ENCODE peak calls at places on chromosome 5, in eight cellular contexts. One of them, this sample, is unnamed.
A peak's percentile ranks its signal among the peaks of the same experiment; 100 is the strongest.

GRCh38 chr5:123813937-123814624 is 302.1 kb downstream of the CSNK1G3 start:
- DNase-seq in stomach: no peak
- DNase-seq in testis: no peak
- DNase-seq in fibroblast of pulmonary artery: peak; percentile 31
- DNase-seq in cardiac muscle cell: peak; percentile 64
- DNase-seq in uterus: no peak
- DNase-seq in HFF-Myc: peak; percentile 43
- DNase-seq in astrocyte: peak; percentile 66
- DNase-seq in this sample: no peak

GRCh38 chr5:142689081-142689480 is 3.2 kb upstream of the FGF1 start:
- DNase-seq in uterus: no peak
- DNase-seq in testis: no peak
- DNase-seq in cardiac muscle cell: no peak
- DNase-seq in fibroblast of pulmonary artery: no peak
- DNase-seq in astrocyte: no peak
- DNase-seq in HFF-Myc: no peak
- DNase-seq in stomach: no peak
- DNase-seq in this sample: no peak

GRCh38 chr5:132839426-132840301 is 9.2 kb upstream of the SHROOM1 start:
- DNase-seq in fibroblast of pulmonary artery: peak; percentile 86
- DNase-seq in cardiac muscle cell: no peak
- DNase-seq in HFF-Myc: no peak
- DNase-seq in testis: no peak
- DNase-seq in stomach: no peak
- DNase-seq in astrocyte: peak; percentile 82
- DNase-seq in uterus: no peak
- DNase-seq in this sample: peak; percentile 82

GRCh38 chr5:59660737-59661136 is 232.8 kb downstream of the PDE4D start:
- DNase-seq in fibroblast of pulmonary artery: peak; percentile 60
- DNase-seq in stomach: no peak
- DNase-seq in testis: no peak
- DNase-seq in HFF-Myc: no peak
- DNase-seq in uterus: no peak
- DNase-seq in cardiac muscle cell: peak; percentile 22
- DNase-seq in astrocyte: no peak
- DNase-seq in this sample: peak; percentile 14

GRCh38 chr5:140633081-140633471 is at the start of gene CD14:
- DNase-seq in testis: peak; percentile 60
- DNase-seq in uterus: no peak
- DNase-seq in cardiac muscle cell: no peak
- DNase-seq in astrocyte: no peak
- DNase-seq in HFF-Myc: no peak
- DNase-seq in stomach: peak; percentile 32
- DNase-seq in fibroblast of pulmonary artery: peak; percentile 40
- DNase-seq in this sample: peak; percentile 38

GRCh38 chr5:171314728-171315385 is 5.8 kb downstream of the TLX3 start:
- DNase-seq in testis: peak; percentile 50
- DNase-seq in HFF-Myc: no peak
- DNase-seq in cardiac muscle cell: no peak
- DNase-seq in stomach: no peak
- DNase-seq in uterus: no peak
- DNase-seq in fibroblast of pulmonary artery: no peak
- DNase-seq in astrocyte: no peak
- DNase-seq in this sample: no peak

GRCh38 chr5:172878585-172879433 is 44.8 kb downstream of the ERGIC1 start:
- DNase-seq in uterus: no peak
- DNase-seq in fibroblast of pulmonary artery: no peak
- DNase-seq in testis: no peak
- DNase-seq in astrocyte: peak; percentile 86
- DNase-seq in cardiac muscle cell: no peak
- DNase-seq in stomach: no peak
- DNase-seq in HFF-Myc: no peak
- DNase-seq in this sample: peak; percentile 63

GRCh38 chr5:112555691-112556090 is 136.6 kb upstream of the EPB41L4A start:
- DNase-seq in fibroblast of pulmonary artery: peak; percentile 14
- DNase-seq in uterus: no peak
- DNase-seq in testis: no peak
- DNase-seq in stomach: no peak
- DNase-seq in HFF-Myc: peak; percentile 52
- DNase-seq in cardiac muscle cell: no peak
- DNase-seq in astrocyte: peak; percentile 65
- DNase-seq in this sample: peak; percentile 20

GRCh38 chr5:61132559-61132958 is 29.7 kb downstream of the SMIM15 start:
- DNase-seq in HFF-Myc: no peak
- DNase-seq in cardiac muscle cell: no peak
- DNase-seq in uterus: no peak
- DNase-seq in astrocyte: peak; percentile 28
- DNase-seq in fibroblast of pulmonary artery: peak; percentile 13
- DNase-seq in testis: no peak
- DNase-seq in stomach: no peak
- DNase-seq in this sample: peak; percentile 60

GRCh38 chr5:140563554-140563953 is 844 bp downstream of the APBB3 start:
- DNase-seq in astrocyte: no peak
- DNase-seq in cardiac muscle cell: no peak
- DNase-seq in fibroblast of pulmonary artery: no peak
- DNase-seq in HFF-Myc: no peak
- DNase-seq in stomach: no peak
- DNase-seq in testis: no peak
- DNase-seq in uterus: no peak
- DNase-seq in this sample: no peak

GRCh38 chr5:171413153-171413910 is 6.1 kb upstream of the FGF18 start:
- DNase-seq in testis: no peak
- DNase-seq in fibroblast of pulmonary artery: no peak
- DNase-seq in stomach: no peak
- DNase-seq in uterus: no peak
- DNase-seq in HFF-Myc: no peak
- DNase-seq in cardiac muscle cell: no peak
- DNase-seq in astrocyte: no peak
- DNase-seq in this sample: no peak

GRCh38 chr5:65801332-65801731 is 79.3 kb downstream of the NLN start:
- DNase-seq in testis: no peak
- DNase-seq in HFF-Myc: no peak
- DNase-seq in fibroblast of pulmonary artery: peak; percentile 77
- DNase-seq in cardiac muscle cell: no peak
- DNase-seq in uterus: no peak
- DNase-seq in stomach: no peak
- DNase-seq in astrocyte: peak; percentile 83
- DNase-seq in this sample: peak; percentile 76

GRCh38 chr5:10539685-10539998 is 24.2 kb upstream of the ANKRD33B start:
- DNase-seq in fibroblast of pulmonary artery: peak; percentile 27
- DNase-seq in testis: no peak
- DNase-seq in uterus: no peak
- DNase-seq in HFF-Myc: no peak
- DNase-seq in stomach: no peak
- DNase-seq in astrocyte: peak; percentile 36
- DNase-seq in cardiac muscle cell: no peak
- DNase-seq in this sample: peak; percentile 48

GRCh38 chr5:111997308-111998159 is 240.5 kb upstream of the NREP start:
- DNase-seq in cardiac muscle cell: no peak
- DNase-seq in astrocyte: peak; percentile 100
- DNase-seq in testis: no peak
- DNase-seq in uterus: peak; percentile 16
- DNase-seq in fibroblast of pulmonary artery: peak; percentile 97
- DNase-seq in stomach: no peak
- DNase-seq in HFF-Myc: peak; percentile 98
- DNase-seq in this sample: peak; percentile 100

GRCh38 chr5:126503602-126504104 is 80.4 kb downstream of the GRAMD2B start:
- DNase-seq in stomach: no peak
- DNase-seq in fibroblast of pulmonary artery: peak; percentile 82
- DNase-seq in testis: peak; percentile 64
- DNase-seq in astrocyte: peak; percentile 38
- DNase-seq in HFF-Myc: no peak
- DNase-seq in uterus: peak; percentile 46
- DNase-seq in cardiac muscle cell: no peak
- DNase-seq in this sample: peak; percentile 57

GRCh38 chr5:17114715-17115599 is 102.5 kb upstream of the BASP1 start:
- DNase-seq in HFF-Myc: no peak
- DNase-seq in uterus: no peak
- DNase-seq in testis: no peak
- DNase-seq in stomach: no peak
- DNase-seq in astrocyte: no peak
- DNase-seq in fibroblast of pulmonary artery: no peak
- DNase-seq in cardiac muscle cell: no peak
- DNase-seq in this sample: no peak

GRCh38 chr5:71631070-71631469 is 43.9 kb downstream of the MCCC2 start:
- DNase-seq in stomach: no peak
- DNase-seq in uterus: no peak
- DNase-seq in testis: no peak
- DNase-seq in fibroblast of pulmonary artery: no peak
- DNase-seq in HFF-Myc: no peak
- DNase-seq in cardiac muscle cell: peak; percentile 59
- DNase-seq in astrocyte: no peak
- DNase-seq in this sample: no peak

GRCh38 chr5:3593771-3594513 is 1.7 kb upstream of the IRX1 start:
- DNase-seq in astrocyte: peak; percentile 38
- DNase-seq in stomach: no peak
- DNase-seq in HFF-Myc: no peak
- DNase-seq in uterus: no peak
- DNase-seq in fibroblast of pulmonary artery: no peak
- DNase-seq in testis: no peak
- DNase-seq in cardiac muscle cell: no peak
- DNase-seq in this sample: no peak

GRCh38 chr5:3597002-3597726 is 1.5 kb downstream of the IRX1 start:
- DNase-seq in HFF-Myc: no peak
- DNase-seq in uterus: no peak
- DNase-seq in stomach: no peak
- DNase-seq in astrocyte: peak; percentile 26
- DNase-seq in cardiac muscle cell: peak; percentile 38
- DNase-seq in testis: no peak
- DNase-seq in fibroblast of pulmonary artery: no peak
- DNase-seq in this sample: peak; percentile 6

GRCh38 chr5:3596261-3596825 is 711 bp downstream of the IRX1 start:
- DNase-seq in astrocyte: peak; percentile 40
- DNase-seq in stomach: no peak
- DNase-seq in cardiac muscle cell: peak; percentile 46
- DNase-seq in testis: no peak
- DNase-seq in uterus: no peak
- DNase-seq in HFF-Myc: no peak
- DNase-seq in fibroblast of pulmonary artery: no peak
- DNase-seq in this sample: peak; percentile 18

GRCh38 chr5:3594514-3595101 is 1.0 kb upstream of the IRX1 start:
- DNase-seq in HFF-Myc: no peak
- DNase-seq in uterus: no peak
- DNase-seq in testis: no peak
- DNase-seq in stomach: no peak
- DNase-seq in astrocyte: peak; percentile 49
- DNase-seq in cardiac muscle cell: peak; percentile 74
- DNase-seq in fibroblast of pulmonary artery: no peak
- DNase-seq in this sample: peak; percentile 18

GRCh38 chr5:3595102-3595961 is at the start of gene IRX1:
- DNase-seq in HFF-Myc: no peak
- DNase-seq in uterus: no peak
- DNase-seq in fibroblast of pulmonary artery: no peak
- DNase-seq in stomach: no peak
- DNase-seq in testis: no peak
- DNase-seq in astrocyte: peak; percentile 47
- DNase-seq in cardiac muscle cell: peak; percentile 87
- DNase-seq in this sample: peak; percentile 26
- H3K4me3 ChIP-seq in HFF-Myc: peak within 1 kb of the TSS; percentile 23
- H3K4me3 ChIP-seq in uterus: no peak within 1 kb of the TSS
- H3K4me3 ChIP-seq in fibroblast of pulmonary artery: no peak within 1 kb of the TSS
- H3K4me3 ChIP-seq in stomach: peak within 1 kb of the TSS; percentile 9
- H3K4me3 ChIP-seq in testis: peak within 1 kb of the TSS; percentile 6
- H3K4me3 ChIP-seq in astrocyte: peak within 1 kb of the TSS; percentile 73
- H3K4me3 ChIP-seq in cardiac muscle cell: peak within 1 kb of the TSS; percentile 65
- H3K4me3 ChIP-seq in this sample: peak within 1 kb of the TSS; percentile 63

GRCh38 chr5:85049020-85049419 is 664.3 kb upstream of the EDIL3 start:
- DNase-seq in uterus: no peak
- DNase-seq in fibroblast of pulmonary artery: peak; percentile 51
- DNase-seq in testis: peak; percentile 16
- DNase-seq in astrocyte: peak; percentile 70
- DNase-seq in HFF-Myc: no peak
- DNase-seq in cardiac muscle cell: peak; percentile 55
- DNase-seq in stomach: no peak
- DNase-seq in this sample: peak; percentile 54
- TF ChIP-seq CTCF in uterus: no peak
- TF ChIP-seq CTCF in fibroblast of pulmonary artery: peak; percentile 23
- TF ChIP-seq CTCF in testis: no peak
- TF ChIP-seq CTCF in astrocyte: peak; percentile 40
- TF ChIP-seq CTCF in HFF-Myc: no peak
- TF ChIP-seq CTCF in cardiac muscle cell: peak; percentile 52
- TF ChIP-seq CTCF in stomach: no peak
- TF ChIP-seq CTCF in this sample: peak; percentile 41

GRCh38 chr5:95961617-95962474 is at the start of gene ELL2:
- DNase-seq in fibroblast of pulmonary artery: peak; percentile 99
- DNase-seq in cardiac muscle cell: peak; percentile 98
- DNase-seq in astrocyte: peak; percentile 98
- DNase-seq in HFF-Myc: peak; percentile 83
- DNase-seq in testis: peak; percentile 99
- DNase-seq in stomach: peak; percentile 100
- DNase-seq in uterus: peak; percentile 94
- DNase-seq in this sample: peak; percentile 95

GRCh38 chr5:95962475-95962773 is 773 bp upstream of the ELL2 start:
- DNase-seq in cardiac muscle cell: no peak
- DNase-seq in HFF-Myc: no peak
- DNase-seq in testis: no peak
- DNase-seq in uterus: no peak
- DNase-seq in stomach: no peak
- DNase-seq in fibroblast of pulmonary artery: no peak
- DNase-seq in astrocyte: no peak
- DNase-seq in this sample: no peak

GRCh38 chr5:95960802-95961616 is 642 bp downstream of the ELL2 start:
- DNase-seq in astrocyte: peak; percentile 58
- DNase-seq in uterus: peak; percentile 66
- DNase-seq in cardiac muscle cell: peak; percentile 88
- DNase-seq in HFF-Myc: no peak
- DNase-seq in testis: peak; percentile 55
- DNase-seq in fibroblast of pulmonary artery: peak; percentile 84
- DNase-seq in stomach: peak; percentile 84
- DNase-seq in this sample: peak; percentile 78

GRCh38 chr5:95963650-95964410 is 2.2 kb upstream of the ELL2 start:
- DNase-seq in fibroblast of pulmonary artery: peak; percentile 46
- DNase-seq in stomach: no peak
- DNase-seq in HFF-Myc: no peak
- DNase-seq in testis: no peak
- DNase-seq in cardiac muscle cell: no peak
- DNase-seq in astrocyte: peak; percentile 42
- DNase-seq in uterus: no peak
- DNase-seq in this sample: no peak

GRCh38 chr5:95962785-95963184 is 1.1 kb upstream of the ELL2 start:
- DNase-seq in uterus: no peak
- DNase-seq in cardiac muscle cell: peak; percentile 50
- DNase-seq in fibroblast of pulmonary artery: no peak
- DNase-seq in testis: no peak
- DNase-seq in stomach: no peak
- DNase-seq in HFF-Myc: no peak
- DNase-seq in astrocyte: no peak
- DNase-seq in this sample: no peak
- H3K4me3 ChIP-seq in uterus: no peak overlapping the region
- H3K4me3 ChIP-seq in cardiac muscle cell: no peak overlapping the region
- H3K4me3 ChIP-seq in fibroblast of pulmonary artery: no peak overlapping the region
- H3K4me3 ChIP-seq in testis: no peak overlapping the region
- H3K4me3 ChIP-seq in stomach: peak overlapping the region; percentile 91
- H3K4me3 ChIP-seq in HFF-Myc: no peak overlapping the region
- H3K4me3 ChIP-seq in astrocyte: no peak overlapping the region
- H3K4me3 ChIP-seq in this sample: no peak overlapping the region

DNA sequence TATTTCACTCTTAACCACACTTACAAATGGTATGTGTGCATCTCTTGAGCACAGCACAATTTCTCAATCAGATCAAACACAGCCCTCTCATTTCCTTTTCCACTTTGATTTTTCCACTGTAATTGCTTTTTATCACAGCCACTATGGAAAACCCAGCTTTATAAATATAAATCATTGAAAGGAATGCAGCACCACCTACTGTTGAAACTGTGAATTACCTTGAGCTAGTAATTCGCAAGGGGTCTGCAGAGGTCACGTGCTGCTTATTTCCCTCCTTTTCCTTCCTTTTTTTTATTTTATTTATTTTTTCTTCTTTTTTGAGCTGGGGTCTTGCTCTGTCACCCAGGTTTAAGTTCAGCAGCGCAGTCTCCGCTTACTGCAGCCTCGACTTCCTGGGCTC is 76.9 kb downstream of the CDH6 start:
- DNase-seq in testis: no peak
- DNase-seq in HFF-Myc: peak; percentile 2
- DNase-seq in stomach: no peak
- DNase-seq in uterus: no peak
- DNase-seq in fibroblast of pulmonary artery: peak; percentile 31
- DNase-seq in astrocyte: no peak
- DNase-seq in cardiac muscle cell: peak; percentile 26
- DNase-seq in this sample: peak; percentile 56
- TF ChIP-seq CTCF in testis: peak; percentile 34
- TF ChIP-seq CTCF in HFF-Myc: peak; percentile 40
- TF ChIP-seq CTCF in stomach: peak; percentile 25
- TF ChIP-seq CTCF in uterus: no peak
- TF ChIP-seq CTCF in fibroblast of pulmonary artery: peak; percentile 51
- TF ChIP-seq CTCF in astrocyte: peak; percentile 38
- TF ChIP-seq CTCF in cardiac muscle cell: peak; percentile 49
- TF ChIP-seq CTCF in this sample: peak; percentile 59